ENCODE peak calls at places on chromosomes 2 and 18, in nine cellular contexts. One of them, this sample, is unnamed.

GRCh38 chr2:223744580-223744979 is 92.8 kb downstream of the AP1S3 start:
- DNase-seq in neural crest cell: no peak
- DNase-seq in heart right ventricle: no peak
- DNase-seq in bronchial epithelial cell: peak; percentile 21
- DNase-seq in colonic mucosa: no peak
- DNase-seq in fibroblast of lung: no peak
- DNase-seq in SK-N-SH: no peak
- DNase-seq in GM20000: no peak
- DNase-seq in nephron progenitor cell: no peak
- DNase-seq in this sample: no peak

GRCh38 chr2:142130111-142131015 is 453 bp downstream of the LRP1B start:
- DNase-seq in nephron progenitor cell: peak; percentile 66
- DNase-seq in bronchial epithelial cell: peak; percentile 45
- DNase-seq in GM20000: peak; percentile 7
- DNase-seq in colonic mucosa: peak; percentile 59
- DNase-seq in heart right ventricle: peak; percentile 7
- DNase-seq in fibroblast of lung: peak; percentile 76
- DNase-seq in neural crest cell: peak; percentile 26
- DNase-seq in SK-N-SH: peak; percentile 55
- DNase-seq in this sample: peak; percentile 22

GRCh38 chr18:48711651-48712486 is 173.0 kb downstream of the CTIF start:
- DNase-seq in neural crest cell: no peak
- DNase-seq in fibroblast of lung: peak; percentile 63
- DNase-seq in nephron progenitor cell: peak; percentile 50
- DNase-seq in heart right ventricle: peak; percentile 69
- DNase-seq in GM20000: peak; percentile 69
- DNase-seq in bronchial epithelial cell: no peak
- DNase-seq in SK-N-SH: peak; percentile 85
- DNase-seq in colonic mucosa: peak; percentile 19
- DNase-seq in this sample: peak; percentile 68

GRCh38 chr2:64931536-64932326 is 57.5 kb upstream of the SLC1A4 start:
- DNase-seq in SK-N-SH: no peak
- DNase-seq in GM20000: no peak
- DNase-seq in heart right ventricle: no peak
- DNase-seq in bronchial epithelial cell: no peak
- DNase-seq in fibroblast of lung: no peak
- DNase-seq in nephron progenitor cell: no peak
- DNase-seq in neural crest cell: no peak
- DNase-seq in colonic mucosa: no peak
- DNase-seq in this sample: no peak

GRCh38 chr2:144234115-144234772 is 285.7 kb downstream of the ZEB2 start:
- DNase-seq in colonic mucosa: no peak
- DNase-seq in SK-N-SH: no peak
- DNase-seq in GM20000: no peak
- DNase-seq in neural crest cell: no peak
- DNase-seq in heart right ventricle: no peak
- DNase-seq in fibroblast of lung: peak; percentile 59
- DNase-seq in nephron progenitor cell: no peak
- DNase-seq in bronchial epithelial cell: no peak
- DNase-seq in this sample: no peak

GRCh38 chr18:36595046-36595817 is 233.6 kb downstream of the TPGS2 start:
- DNase-seq in colonic mucosa: no peak
- DNase-seq in fibroblast of lung: no peak
- DNase-seq in bronchial epithelial cell: no peak
- DNase-seq in nephron progenitor cell: no peak
- DNase-seq in GM20000: no peak
- DNase-seq in heart right ventricle: no peak
- DNase-seq in SK-N-SH: no peak
- DNase-seq in neural crest cell: no peak
- DNase-seq in this sample: no peak

GRCh38 chr2:101843471-101843870 is 146.0 kb downstream of the MAP4K4 start:
- DNase-seq in neural crest cell: no peak
- DNase-seq in SK-N-SH: no peak
- DNase-seq in GM20000: no peak
- DNase-seq in colonic mucosa: no peak
- DNase-seq in nephron progenitor cell: no peak
- DNase-seq in bronchial epithelial cell: no peak
- DNase-seq in heart right ventricle: no peak
- DNase-seq in fibroblast of lung: no peak
- DNase-seq in this sample: no peak

GRCh38 chr2:161915121-161915520 is 158.9 kb downstream of the DPP4 start:
- DNase-seq in SK-N-SH: no peak
- DNase-seq in heart right ventricle: no peak
- DNase-seq in nephron progenitor cell: no peak
- DNase-seq in fibroblast of lung: no peak
- DNase-seq in GM20000: no peak
- DNase-seq in bronchial epithelial cell: no peak
- DNase-seq in neural crest cell: no peak
- DNase-seq in colonic mucosa: no peak
- DNase-seq in this sample: no peak

GRCh38 chr2:239457586-239458445 is 57.0 kb upstream of the HDAC4 start:
- DNase-seq in bronchial epithelial cell: no peak
- DNase-seq in fibroblast of lung: no peak
- DNase-seq in GM20000: no peak
- DNase-seq in neural crest cell: no peak
- DNase-seq in nephron progenitor cell: no peak
- DNase-seq in colonic mucosa: peak; percentile 13
- DNase-seq in SK-N-SH: no peak
- DNase-seq in heart right ventricle: no peak
- DNase-seq in this sample: no peak

GRCh38 chr2:64007924-64008323 is 11.3 kb downstream of the VPS54 start:
- DNase-seq in nephron progenitor cell: no peak
- DNase-seq in heart right ventricle: no peak
- DNase-seq in colonic mucosa: no peak
- DNase-seq in GM20000: no peak
- DNase-seq in neural crest cell: no peak
- DNase-seq in SK-N-SH: no peak
- DNase-seq in bronchial epithelial cell: no peak
- DNase-seq in fibroblast of lung: no peak
- DNase-seq in this sample: no peak

GRCh38 chr2:1704606-1705556 is 39.4 kb downstream of the PXDN start:
- DNase-seq in colonic mucosa: no peak
- DNase-seq in bronchial epithelial cell: peak; percentile 77
- DNase-seq in GM20000: no peak
- DNase-seq in heart right ventricle: peak; percentile 4
- DNase-seq in neural crest cell: peak; percentile 41
- DNase-seq in fibroblast of lung: peak; percentile 41
- DNase-seq in nephron progenitor cell: no peak
- DNase-seq in SK-N-SH: peak; percentile 74
- DNase-seq in this sample: no peak

GRCh38 chr2:76330865-76331264 is 620.1 kb upstream of the GCFC2 start:
- DNase-seq in bronchial epithelial cell: no peak
- DNase-seq in colonic mucosa: no peak
- DNase-seq in fibroblast of lung: no peak
- DNase-seq in GM20000: no peak
- DNase-seq in heart right ventricle: no peak
- DNase-seq in nephron progenitor cell: no peak
- DNase-seq in SK-N-SH: no peak
- DNase-seq in neural crest cell: no peak
- DNase-seq in this sample: no peak

GRCh38 chr2:65658871-65659270 is 226.5 kb upstream of the SPRED2 start:
- DNase-seq in GM20000: no peak
- DNase-seq in colonic mucosa: no peak
- DNase-seq in heart right ventricle: no peak
- DNase-seq in fibroblast of lung: no peak
- DNase-seq in SK-N-SH: no peak
- DNase-seq in neural crest cell: no peak
- DNase-seq in nephron progenitor cell: no peak
- DNase-seq in bronchial epithelial cell: no peak
- DNase-seq in this sample: no peak

GRCh38 chr2:233358335-233358734 is 4.0 kb downstream of the DGKD start:
- DNase-seq in nephron progenitor cell: no peak
- DNase-seq in heart right ventricle: no peak
- DNase-seq in neural crest cell: no peak
- DNase-seq in GM20000: no peak
- DNase-seq in SK-N-SH: no peak
- DNase-seq in fibroblast of lung: no peak
- DNase-seq in bronchial epithelial cell: no peak
- DNase-seq in colonic mucosa: no peak
- DNase-seq in this sample: no peak

GRCh38 chr2:12619975-12620374 is 96.8 kb upstream of the TRIB2 start:
- DNase-seq in colonic mucosa: no peak
- DNase-seq in heart right ventricle: no peak
- DNase-seq in GM20000: no peak
- DNase-seq in bronchial epithelial cell: peak; percentile 71
- DNase-seq in neural crest cell: no peak
- DNase-seq in SK-N-SH: no peak
- DNase-seq in fibroblast of lung: peak; percentile 91
- DNase-seq in nephron progenitor cell: no peak
- DNase-seq in this sample: no peak

GRCh38 chr2:217911283-217911965 is 91.4 kb downstream of the TNS1 start:
- DNase-seq in colonic mucosa: no peak
- DNase-seq in fibroblast of lung: no peak
- DNase-seq in heart right ventricle: no peak
- DNase-seq in nephron progenitor cell: no peak
- DNase-seq in neural crest cell: no peak
- DNase-seq in SK-N-SH: no peak
- DNase-seq in bronchial epithelial cell: no peak
- DNase-seq in GM20000: no peak
- DNase-seq in this sample: no peak

GRCh38 chr2:190180313-190181065 is 118.0 kb upstream of the MSTN start:
- DNase-seq in nephron progenitor cell: peak; percentile 73
- DNase-seq in neural crest cell: peak; percentile 45
- DNase-seq in bronchial epithelial cell: no peak
- DNase-seq in GM20000: peak; percentile 89
- DNase-seq in SK-N-SH: peak; percentile 88
- DNase-seq in fibroblast of lung: peak; percentile 10
- DNase-seq in colonic mucosa: peak; percentile 76
- DNase-seq in heart right ventricle: peak; percentile 54
- DNase-seq in this sample: peak; percentile 83

GRCh38 chr2:117833911-117834310 is 19.4 kb downstream of the DDX18 start:
- DNase-seq in nephron progenitor cell: no peak
- DNase-seq in SK-N-SH: no peak
- DNase-seq in bronchial epithelial cell: no peak
- DNase-seq in colonic mucosa: no peak
- DNase-seq in fibroblast of lung: no peak
- DNase-seq in heart right ventricle: no peak
- DNase-seq in GM20000: no peak
- DNase-seq in neural crest cell: no peak
- DNase-seq in this sample: peak; percentile 22

GRCh38 chr18:12394428-12394827 is 13.3 kb upstream of the PRELID3A start:
- DNase-seq in colonic mucosa: no peak
- DNase-seq in heart right ventricle: no peak
- DNase-seq in GM20000: no peak
- DNase-seq in fibroblast of lung: no peak
- DNase-seq in neural crest cell: no peak
- DNase-seq in nephron progenitor cell: no peak
- DNase-seq in SK-N-SH: no peak
- DNase-seq in bronchial epithelial cell: no peak
- DNase-seq in this sample: no peak
- TF ChIP-seq CTCF in colonic mucosa: no peak
- TF ChIP-seq CTCF in heart right ventricle: peak; percentile 46
- TF ChIP-seq CTCF in GM20000: peak; percentile 18
- TF ChIP-seq CTCF in fibroblast of lung: peak; percentile 15
- TF ChIP-seq CTCF in neural crest cell: peak; percentile 32
- TF ChIP-seq CTCF in nephron progenitor cell: no peak
- TF ChIP-seq CTCF in SK-N-SH: peak; percentile 48
- TF ChIP-seq CTCF in bronchial epithelial cell: peak; percentile 61
- TF ChIP-seq CTCF in this sample: peak; percentile 29

GRCh38 chr18:4318311-4318710 is 136.8 kb downstream of the DLGAP1 start:
- DNase-seq in fibroblast of lung: no peak
- DNase-seq in bronchial epithelial cell: no peak
- DNase-seq in SK-N-SH: no peak
- DNase-seq in GM20000: no peak
- DNase-seq in colonic mucosa: no peak
- DNase-seq in nephron progenitor cell: no peak
- DNase-seq in neural crest cell: no peak
- DNase-seq in heart right ventricle: no peak
- DNase-seq in this sample: no peak
- TF ChIP-seq CTCF in fibroblast of lung: no peak
- TF ChIP-seq CTCF in bronchial epithelial cell: no peak
- TF ChIP-seq CTCF in SK-N-SH: no peak
- TF ChIP-seq CTCF in GM20000: no peak
- TF ChIP-seq CTCF in colonic mucosa: no peak
- TF ChIP-seq CTCF in nephron progenitor cell: no peak
- TF ChIP-seq CTCF in neural crest cell: no peak
- TF ChIP-seq CTCF in heart right ventricle: no peak
- TF ChIP-seq CTCF in this sample: no peak

DNA sequence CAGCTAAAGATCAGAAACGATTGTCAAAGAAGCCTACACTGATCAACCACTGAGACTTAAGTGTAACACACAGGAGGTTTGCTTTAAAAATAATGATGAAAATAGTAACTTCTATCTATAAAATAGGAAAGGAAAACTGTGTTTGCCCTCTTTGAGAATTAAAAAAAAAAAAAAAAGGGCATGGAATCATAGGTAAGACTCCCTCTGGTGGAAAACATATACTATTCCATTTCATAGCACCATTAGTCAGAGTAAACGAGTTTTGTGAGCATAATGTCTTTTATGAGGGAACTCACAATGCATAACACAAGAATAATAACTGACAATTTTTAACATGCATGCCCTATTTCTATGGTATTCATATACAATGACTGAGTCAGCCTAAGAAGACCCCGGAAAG is 36.3 kb downstream of the SLC35F5 start:
- DNase-seq in nephron progenitor cell: no peak
- DNase-seq in neural crest cell: no peak
- DNase-seq in bronchial epithelial cell: peak; percentile 49
- DNase-seq in colonic mucosa: no peak
- DNase-seq in SK-N-SH: peak; percentile 28
- DNase-seq in heart right ventricle: no peak
- DNase-seq in fibroblast of lung: peak; percentile 23
- DNase-seq in GM20000: no peak
- DNase-seq in this sample: no peak
- TF ChIP-seq CTCF in nephron progenitor cell: peak; percentile 26
- TF ChIP-seq CTCF in neural crest cell: peak; percentile 65
- TF ChIP-seq CTCF in bronchial epithelial cell: no peak
- TF ChIP-seq CTCF in colonic mucosa: peak; percentile 37
- TF ChIP-seq CTCF in SK-N-SH: peak; percentile 67
- TF ChIP-seq CTCF in heart right ventricle: peak; percentile 46
- TF ChIP-seq CTCF in fibroblast of lung: no peak
- TF ChIP-seq CTCF in GM20000: no peak
- TF ChIP-seq CTCF in this sample: no peak

GRCh38 chr2:85773692-85774091 is 19.9 kb downstream of the ATOH8 start:
- DNase-seq in fibroblast of lung: no peak
- DNase-seq in nephron progenitor cell: no peak
- DNase-seq in SK-N-SH: peak; percentile 64
- DNase-seq in bronchial epithelial cell: no peak
- DNase-seq in neural crest cell: no peak
- DNase-seq in heart right ventricle: no peak
- DNase-seq in colonic mucosa: no peak
- DNase-seq in GM20000: no peak
- DNase-seq in this sample: no peak

GRCh38 chr2:85770786-85771409 is 17.1 kb downstream of the ATOH8 start:
- DNase-seq in nephron progenitor cell: no peak
- DNase-seq in fibroblast of lung: no peak
- DNase-seq in colonic mucosa: no peak
- DNase-seq in SK-N-SH: no peak
- DNase-seq in neural crest cell: no peak
- DNase-seq in heart right ventricle: no peak
- DNase-seq in GM20000: no peak
- DNase-seq in bronchial epithelial cell: no peak
- DNase-seq in this sample: no peak

GRCh38 chr2:85771486-85771885 is 17.7 kb downstream of the ATOH8 start:
- DNase-seq in bronchial epithelial cell: no peak
- DNase-seq in nephron progenitor cell: no peak
- DNase-seq in SK-N-SH: no peak
- DNase-seq in heart right ventricle: no peak
- DNase-seq in GM20000: no peak
- DNase-seq in colonic mucosa: no peak
- DNase-seq in neural crest cell: no peak
- DNase-seq in fibroblast of lung: no peak
- DNase-seq in this sample: no peak

GRCh38 chr2:85772841-85773491 is 19.2 kb downstream of the ATOH8 start:
- DNase-seq in bronchial epithelial cell: no peak
- DNase-seq in neural crest cell: no peak
- DNase-seq in fibroblast of lung: no peak
- DNase-seq in GM20000: no peak
- DNase-seq in heart right ventricle: peak; percentile 64
- DNase-seq in colonic mucosa: no peak
- DNase-seq in SK-N-SH: peak; percentile 55
- DNase-seq in nephron progenitor cell: no peak
- DNase-seq in this sample: no peak

GRCh38 chr2:85772019-85772745 is 18.4 kb downstream of the ATOH8 start:
- DNase-seq in neural crest cell: peak; percentile 49
- DNase-seq in heart right ventricle: peak; percentile 98
- DNase-seq in colonic mucosa: peak; percentile 92
- DNase-seq in bronchial epithelial cell: peak; percentile 81
- DNase-seq in GM20000: no peak
- DNase-seq in fibroblast of lung: peak; percentile 100
- DNase-seq in nephron progenitor cell: peak; percentile 81
- DNase-seq in SK-N-SH: peak; percentile 96
- DNase-seq in this sample: no peak
- TF ChIP-seq CTCF in neural crest cell: no peak
- TF ChIP-seq CTCF in heart right ventricle: peak; percentile 25
- TF ChIP-seq CTCF in colonic mucosa: no peak
- TF ChIP-seq CTCF in bronchial epithelial cell: peak; percentile 78
- TF ChIP-seq CTCF in GM20000: no peak
- TF ChIP-seq CTCF in fibroblast of lung: peak; percentile 14
- TF ChIP-seq CTCF in nephron progenitor cell: no peak
- TF ChIP-seq CTCF in SK-N-SH: peak; percentile 46
- TF ChIP-seq CTCF in this sample: no peak

This sample was measured in GM10248.